ENCODE peak calls at places on chromosome 19, in six cellular contexts. One of them, this sample, is unnamed.

GRCh38 chr19:13955662-13956364 is 3.5 kb downstream of the DCAF15 start:
- DNase-seq in H1: no peak
- DNase-seq in HCT116: no peak
- DNase-seq in HepG2: no peak
- DNase-seq in GM12878: no peak
- DNase-seq in K562: no peak
- DNase-seq in this sample: no peak

GRCh38 chr19:50669319-50670101 is 20.3 kb downstream of the C19orf81 start:
- DNase-seq in H1: peak
- DNase-seq in HCT116: no peak
- DNase-seq in HepG2: no peak
- DNase-seq in GM12878: no peak
- DNase-seq in K562: peak
- DNase-seq in this sample: no peak

GRCh38 chr19:17873661-17874422 is 2.1 kb downstream of the SLC5A5 start:
- DNase-seq in H1: peak
- DNase-seq in HCT116: peak
- DNase-seq in HepG2: no peak
- DNase-seq in GM12878: no peak
- DNase-seq in K562: peak
- DNase-seq in this sample: peak

GRCh38 chr19:31947436-31947835 is 398.0 kb upstream of the ZNF507 start:
- DNase-seq in H1: no peak
- DNase-seq in HCT116: no peak
- DNase-seq in HepG2: no peak
- DNase-seq in GM12878: no peak
- DNase-seq in K562: no peak
- DNase-seq in this sample: no peak

GRCh38 chr19:38561053-38561606 is 56.6 kb downstream of the MAP4K1 start:
- DNase-seq in H1: no peak
- DNase-seq in HCT116: no peak
- DNase-seq in HepG2: no peak
- DNase-seq in GM12878: no peak
- DNase-seq in K562: no peak
- DNase-seq in this sample: no peak

GRCh38 chr19:44878119-44878865 is 12.8 kb upstream of the TOMM40 start:
- DNase-seq in H1: no peak
- DNase-seq in HCT116: no peak
- DNase-seq in HepG2: no peak
- DNase-seq in GM12878: no peak
- DNase-seq in K562: no peak
- DNase-seq in this sample: no peak

GRCh38 chr19:45162464-45163143 is 1.8 kb upstream of the NKPD1 start:
- DNase-seq in H1: no peak
- DNase-seq in HCT116: no peak
- DNase-seq in HepG2: no peak
- DNase-seq in GM12878: no peak
- DNase-seq in K562: no peak
- DNase-seq in this sample: no peak

GRCh38 chr19:30315159-30315558 is 57.0 kb upstream of the ZNF536 start:
- DNase-seq in H1: no peak
- DNase-seq in HCT116: no peak
- DNase-seq in HepG2: no peak
- DNase-seq in GM12878: no peak
- DNase-seq in K562: no peak
- DNase-seq in this sample: no peak

GRCh38 chr19:23541991-23542390 is 145.0 kb downstream of the ZNF675 start:
- DNase-seq in H1: no peak
- DNase-seq in HCT116: no peak
- DNase-seq in HepG2: no peak
- DNase-seq in GM12878: no peak
- DNase-seq in K562: no peak
- DNase-seq in this sample: no peak

GRCh38 chr19:13553880-13554400 is 47.7 kb upstream of the CACNA1A start:
- DNase-seq in H1: no peak
- DNase-seq in HCT116: no peak
- DNase-seq in HepG2: no peak
- DNase-seq in GM12878: no peak
- DNase-seq in K562: no peak
- DNase-seq in this sample: no peak

GRCh38 chr19:21698215-21698614 is 69.2 kb downstream of the ZNF100 start:
- DNase-seq in H1: no peak
- DNase-seq in HCT116: no peak
- DNase-seq in HepG2: peak
- DNase-seq in GM12878: no peak
- DNase-seq in K562: no peak
- DNase-seq in this sample: no peak

GRCh38 chr19:45598267-45599011 is 3.6 kb downstream of the GPR4 start:
- DNase-seq in H1: no peak
- DNase-seq in HCT116: no peak
- DNase-seq in HepG2: no peak
- DNase-seq in GM12878: no peak
- DNase-seq in K562: no peak
- DNase-seq in this sample: no peak

GRCh38 chr19:37012093-37012745 is 66.0 kb upstream of the ZNF420 start:
- DNase-seq in H1: no peak
- DNase-seq in HCT116: no peak
- DNase-seq in HepG2: no peak
- DNase-seq in GM12878: no peak
- DNase-seq in K562: no peak
- DNase-seq in this sample: no peak

GRCh38 chr19:50657672-50658437 is 8.6 kb downstream of the C19orf81 start:
- DNase-seq in H1: peak
- DNase-seq in HCT116: peak
- DNase-seq in HepG2: peak
- DNase-seq in GM12878: peak
- DNase-seq in K562: peak
- DNase-seq in this sample: peak

GRCh38 chr19:43330726-43331434 is 22.6 kb upstream of the CD177 start:
- DNase-seq in H1: no peak
- DNase-seq in HCT116: no peak
- DNase-seq in HepG2: no peak
- DNase-seq in GM12878: no peak
- DNase-seq in K562: no peak
- DNase-seq in this sample: no peak

GRCh38 chr19:38908854-38909253 is 3.1 kb downstream of the CCER2 start:
- DNase-seq in H1: no peak
- DNase-seq in HCT116: no peak
- DNase-seq in HepG2: no peak
- DNase-seq in GM12878: no peak
- DNase-seq in K562: no peak
- DNase-seq in this sample: no peak

GRCh38 chr19:19860756-19861390 is 4.8 kb upstream of the ZNF253 start:
- DNase-seq in H1: peak
- DNase-seq in HCT116: no peak
- DNase-seq in HepG2: no peak
- DNase-seq in GM12878: no peak
- DNase-seq in K562: peak
- DNase-seq in this sample: peak

GRCh38 chr19:57167385-57167784 is at the start of gene DUXA:
- DNase-seq in H1: no peak
- DNase-seq in HCT116: no peak
- DNase-seq in HepG2: no peak
- DNase-seq in GM12878: no peak
- DNase-seq in K562: no peak
- DNase-seq in this sample: no peak

GRCh38 chr19:57165846-57166245 is 1.4 kb downstream of the DUXA start:
- DNase-seq in H1: no peak
- DNase-seq in HCT116: no peak
- DNase-seq in HepG2: no peak
- DNase-seq in GM12878: no peak
- DNase-seq in K562: no peak
- DNase-seq in this sample: no peak

GRCh38 chr19:57171551-57172081 is 4.3 kb upstream of the DUXA start:
- DNase-seq in H1: peak
- DNase-seq in HCT116: no peak
- DNase-seq in HepG2: peak
- DNase-seq in GM12878: no peak
- DNase-seq in K562: peak
- DNase-seq in this sample: peak
- TF ChIP-seq ATF3 in H1: no peak
- TF ChIP-seq ATF3 in HCT116: no peak
- TF ChIP-seq ATF3 in HepG2: no peak
- TF ChIP-seq ATF3 in GM12878: no peak
- TF ChIP-seq ATF3 in K562: no peak
- TF ChIP-seq ATF3 in this sample: no peak

GRCh38 chr19:46661735-46662592 is 982 bp upstream of the DACT3 start:
- DNase-seq in H1: peak
- DNase-seq in HCT116: peak
- DNase-seq in HepG2: peak
- DNase-seq in GM12878: no peak
- DNase-seq in K562: peak
- DNase-seq in this sample: peak

GRCh38 chr19:46660601-46661019 is 372 bp downstream of the DACT3 start:
- DNase-seq in H1: no peak
- DNase-seq in HCT116: no peak
- DNase-seq in HepG2: no peak
- DNase-seq in GM12878: no peak
- DNase-seq in K562: peak
- DNase-seq in this sample: peak

GRCh38 chr19:46660008-46660517 is 919 bp downstream of the DACT3 start:
- DNase-seq in H1: peak
- DNase-seq in HCT116: no peak
- DNase-seq in HepG2: no peak
- DNase-seq in GM12878: no peak
- DNase-seq in K562: peak
- DNase-seq in this sample: peak

GRCh38 chr19:46659151-46660007 is 1.6 kb downstream of the DACT3 start:
- DNase-seq in H1: peak
- DNase-seq in HCT116: no peak
- DNase-seq in HepG2: no peak
- DNase-seq in GM12878: no peak
- DNase-seq in K562: peak
- DNase-seq in this sample: peak

GRCh38 chr19:46661020-46661731 is at the start of gene DACT3:
- DNase-seq in H1: peak
- DNase-seq in HCT116: peak
- DNase-seq in HepG2: peak
- DNase-seq in GM12878: peak
- DNase-seq in K562: peak
- DNase-seq in this sample: peak
- TF ChIP-seq CTCF in H1: no peak
- TF ChIP-seq CTCF in HCT116: no peak
- TF ChIP-seq CTCF in HepG2: peak
- TF ChIP-seq CTCF in GM12878: no peak
- TF ChIP-seq CTCF in K562: no peak
- TF ChIP-seq CTCF in this sample: no peak

DNA sequence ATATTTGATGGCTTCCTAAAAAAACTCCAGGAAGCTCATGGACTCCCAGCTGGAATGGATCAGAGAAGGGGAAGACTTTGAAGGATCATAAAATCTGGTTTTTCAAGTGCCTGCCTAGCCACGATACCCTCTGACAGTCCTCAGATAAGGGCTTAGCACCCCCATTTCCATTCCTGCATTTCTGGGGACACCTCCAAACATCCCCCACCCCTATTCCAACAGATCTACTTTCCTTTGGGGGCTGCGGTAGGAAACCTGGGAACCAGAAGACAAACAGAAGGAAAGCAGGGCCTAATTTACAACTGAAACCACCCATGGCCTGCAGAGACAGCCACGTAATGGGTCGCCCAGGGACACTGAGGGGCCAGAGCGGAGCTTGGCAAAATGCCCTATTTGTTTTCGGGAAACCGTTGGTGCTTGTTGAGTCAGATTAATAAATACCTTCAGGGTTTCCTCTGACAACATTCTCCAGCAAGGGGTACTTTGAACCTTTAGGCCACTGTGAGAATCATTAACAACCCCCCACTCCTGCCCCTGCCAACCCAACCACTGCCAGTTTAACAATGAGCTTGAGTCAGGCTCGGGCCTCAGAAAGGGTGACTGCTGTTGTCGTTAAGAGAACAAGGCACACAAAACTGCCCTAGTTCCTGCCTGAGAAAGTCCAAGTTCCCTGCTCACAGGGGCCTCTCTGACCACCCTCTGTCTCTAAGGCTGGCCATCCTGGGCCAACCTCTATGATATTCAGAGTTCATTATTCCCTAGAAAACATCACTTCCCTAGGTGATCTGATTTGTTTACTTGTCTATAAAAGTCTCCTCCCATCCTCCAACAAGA is 23.5 kb downstream of the RHPN2 start:
- DNase-seq in H1: no peak
- DNase-seq in HCT116: peak
- DNase-seq in HepG2: peak
- DNase-seq in GM12878: peak
- DNase-seq in K562: no peak
- DNase-seq in this sample: no peak
- TF ChIP-seq ATF3 in H1: no peak
- TF ChIP-seq ATF3 in HCT116: no peak
- TF ChIP-seq ATF3 in HepG2: peak
- TF ChIP-seq ATF3 in GM12878: no peak
- TF ChIP-seq ATF3 in K562: no peak
- TF ChIP-seq ATF3 in this sample: no peak

DNA sequence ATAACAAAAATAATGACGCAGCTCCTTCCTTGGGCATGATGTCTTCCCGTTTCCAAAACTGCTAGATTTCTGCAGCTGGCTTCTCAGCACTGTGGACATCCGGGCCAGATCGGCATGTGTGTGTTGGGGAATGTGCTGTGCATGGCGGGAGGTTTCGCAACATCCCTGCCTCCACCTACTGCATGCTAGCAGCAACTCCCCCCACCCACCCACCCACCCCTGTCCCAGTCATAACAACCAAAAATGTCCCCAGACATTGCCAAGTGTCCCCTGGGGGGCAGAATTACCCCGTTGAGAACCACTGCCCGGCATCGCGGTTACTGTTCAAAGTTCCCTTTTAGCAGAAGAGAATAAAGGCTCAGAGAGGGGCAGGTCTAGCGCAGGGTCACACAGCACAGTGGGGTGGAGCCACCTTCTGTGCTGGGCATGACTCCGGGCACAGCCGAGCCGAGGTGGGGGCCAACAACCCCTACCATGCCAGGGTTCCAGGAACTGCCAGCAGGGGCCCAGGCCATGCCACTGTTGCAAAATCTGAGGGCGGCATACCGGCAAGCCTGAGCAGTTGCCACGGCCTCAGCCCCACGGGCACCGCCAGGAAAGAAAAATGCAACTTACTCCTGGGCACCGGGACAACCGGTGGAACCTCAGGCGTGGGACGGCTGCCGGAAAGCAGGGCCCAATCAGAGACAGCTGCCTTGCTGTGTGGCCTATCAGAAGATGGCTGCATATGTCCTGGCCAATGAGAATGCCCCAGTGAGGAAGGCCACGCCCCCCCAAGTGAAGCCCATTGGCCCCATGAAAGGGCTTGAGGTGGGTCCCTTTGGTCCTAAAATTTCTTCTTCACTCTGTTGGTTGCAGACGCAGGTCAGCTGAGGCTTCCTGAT is 22.5 kb upstream of the NFIC start:
- DNase-seq in H1: no peak
- DNase-seq in HCT116: peak
- DNase-seq in HepG2: peak
- DNase-seq in GM12878: no peak
- DNase-seq in K562: peak
- DNase-seq in this sample: peak
- TF ChIP-seq CTCF in H1: no peak
- TF ChIP-seq CTCF in HCT116: no peak
- TF ChIP-seq CTCF in HepG2: peak
- TF ChIP-seq CTCF in GM12878: peak
- TF ChIP-seq CTCF in K562: peak
- TF ChIP-seq CTCF in this sample: no peak